ENCODE peak calls at places on chromosomes 2 and 18, in eight cellular contexts. F is GM12891; V is HT-29; A is activated T-cell treated with anti-CD3 and anti-CD28 coated beads, Interleukin-2, amount 50 U/mL, for 24 hours; E is GM04504; R is effector CD4-positive, alpha-beta T cell; P is iris pigment epithelial cell; G is NCI-H1092. C is an unnamed sample.

GRCh38 chr2:70942396-70942795 is 6.7 kb downstream of the ATP6V1B1 start:
- DNase-seq in P (no peak), A (peak; percentile 8), G (no peak), E (no peak), R (no peak), F (no peak), V (no peak), C (no peak)

GRCh38 chr18:58222439-58223125 is 178.6 kb downstream of the NEDD4L start:
- DNase-seq in E (no peak), A (no peak), F (no peak), P (no peak), G (no peak), V (peak; percentile 47), R (no peak), C (no peak)

GRCh38 chr18:13562494-13563029 is 163.8 kb downstream of the FAM210A start:
- DNase-seq in E (no peak), A (peak; percentile 87), G (no peak), R (peak; percentile 20), F (peak; percentile 56), P (no peak), V (no peak), C (no peak)

GRCh38 chr2:218022131-218022850 is 19.5 kb upstream of the TNS1 start:
- DNase-seq in G (no peak), V (no peak), F (no peak), A (no peak), E (no peak), P (no peak), R (no peak), C (no peak)

GRCh38 chr18:8808001-8808400 is 102.6 kb downstream of the MTCL1 start:
- DNase-seq in F (no peak), A (no peak), G (no peak), V (no peak), E (no peak), P (no peak), R (no peak), C (no peak)

GRCh38 chr2:189442468-189442867 is 1.2 kb downstream of the WDR75 start:
- DNase-seq in R (no peak), V (no peak), F (no peak), E (no peak), P (no peak), G (no peak), A (no peak), C (no peak)

GRCh38 chr2:15561574-15562344 is 625 bp upstream of the NBAS start:
- DNase-seq in A (peak; percentile 36), P (peak; percentile 51), R (no peak), E (no peak), V (peak; percentile 58), G (no peak), F (no peak), C (peak; percentile 60)

GRCh38 chr2:215137741-215138340 is 585 bp downstream of the ABCA12 start:
- DNase-seq in V (no peak), G (no peak), P (peak; percentile 64), E (peak; percentile 17), R (no peak), A (no peak), F (no peak), C (peak; percentile 2)

GRCh38 chr18:79548986-79549637 is 130.5 kb upstream of the CTDP1 start:
- DNase-seq in A (no peak), V (no peak), P (no peak), R (no peak), F (no peak), E (no peak), G (no peak), C (no peak)

GRCh38 chr2:232571026-232571474 is 20.6 kb downstream of the EIF4E2 start:
- DNase-seq in V (no peak), E (no peak), A (no peak), R (no peak), P (peak; percentile 22), F (no peak), G (no peak), C (no peak)

GRCh38 chr2:223363085-223363484 is 239.1 kb downstream of the SCG2 start:
- DNase-seq in P (no peak), V (no peak), F (no peak), E (no peak), R (no peak), G (no peak), A (no peak), C (no peak)

GRCh38 chr2:27303093-27304025 is 4.9 kb downstream of the UCN start:
- DNase-seq in G (peak; percentile 57), F (peak; percentile 48), P (peak; percentile 62), A (peak; percentile 60), V (peak; percentile 73), R (peak; percentile 35), E (peak; percentile 45), C (peak; percentile 47)

GRCh38 chr2:96146881-96147592 is 1.8 kb upstream of the DUSP2 start:
- DNase-seq in F (no peak), R (no peak), V (no peak), G (no peak), A (no peak), E (no peak), P (no peak), C (peak; percentile 16)

GRCh38 chr18:47507651-47508050 is 256.2 kb upstream of the SKOR2 start:
- DNase-seq in E (no peak), V (no peak), P (no peak), A (no peak), R (no peak), F (no peak), G (no peak), C (no peak)

GRCh38 chr2:236629961-236630872 is 60.6 kb downstream of the ACKR3 start:
- DNase-seq in F (no peak), R (no peak), E (no peak), G (no peak), P (no peak), A (no peak), V (no peak), C (no peak)

GRCh38 chr2:68217729-68218128 is 34.6 kb downstream of the PPP3R1 start:
- DNase-seq in A (no peak), G (no peak), E (no peak), R (no peak), P (no peak), F (no peak), V (no peak), C (no peak)

GRCh38 chr2:119426801-119427395 is 4.8 kb upstream of the TMEM37 start:
- DNase-seq in E (no peak), A (no peak), G (no peak), R (no peak), F (no peak), P (peak; percentile 64), V (peak; percentile 63), C (no peak)

GRCh38 chr2:181810823-181811695 is 80.5 kb upstream of the ITPRID2 start:
- DNase-seq in R (no peak), F (no peak), G (no peak), A (no peak), P (peak; percentile 96), E (no peak), V (peak; percentile 90), C (peak; percentile 95)

GRCh38 chr2:611519-611918 is 65.7 kb downstream of the TMEM18 start:
- DNase-seq in A (no peak), G (no peak), V (no peak), F (no peak), R (no peak), E (no peak), P (no peak), C (no peak)

GRCh38 chr18:75133721-75134645 is 75.0 kb downstream of the PTGR3 start:
- DNase-seq in A (no peak), G (no peak), R (no peak), V (no peak), F (no peak), E (no peak), P (no peak), C (no peak)

GRCh38 chr18:12904012-12904516 is 20.0 kb upstream of the PTPN2 start:
- DNase-seq in F (no peak), V (peak; percentile 13), P (peak; percentile 36), E (no peak), G (no peak), R (no peak), A (peak; percentile 48), C (no peak)

GRCh38 chr2:101047075-101047766 is 45.1 kb downstream of the RPL31 start:
- DNase-seq in A (no peak), R (no peak), F (no peak), P (peak; percentile 20), E (no peak), G (no peak), V (peak; percentile 48), C (no peak)

GRCh38 chr18:76935722-76936337 is 113.5 kb downstream of the ZNF236 start:
- DNase-seq in P (no peak), A (no peak), G (no peak), F (no peak), E (no peak), V (no peak), R (no peak), C (no peak)

GRCh38 chr2:239870863-239871262 is 154.3 kb downstream of the NDUFA10 start:
- DNase-seq in R (no peak), P (no peak), V (no peak), E (no peak), G (no peak), F (no peak), A (peak; percentile 6), C (no peak)

GRCh38 chr2:172931256-172931894 is 144.3 kb upstream of the MAP3K20 start:
- DNase-seq in P (peak; percentile 68), R (no peak), V (peak; percentile 34), G (no peak), F (no peak), E (no peak), A (no peak), C (peak; percentile 54)

GRCh38 chr2:115946341-115946740 is 1503.9 kb downstream of the DPP10 start:
- DNase-seq in R (no peak), V (no peak), A (no peak), G (no peak), P (no peak), F (no peak), E (no peak), C (no peak)

GRCh38 chr2:28419003-28419704 is 26.5 kb downstream of the FOSL2 start:
- DNase-seq in P (no peak), V (peak; percentile 66), R (no peak), F (no peak), E (no peak), G (no peak), A (peak; percentile 24), C (no peak)

GRCh38 chr2:218023636-218024035 is 20.8 kb upstream of the TNS1 start:
- DNase-seq in G (no peak), F (no peak), P (no peak), A (no peak), E (no peak), V (no peak), R (no peak), C (no peak)

GRCh38 chr2:166249318-166249717 is 121.5 kb upstream of the SCN1A start:
- DNase-seq in V (no peak), E (no peak), R (no peak), A (no peak), F (no peak), P (no peak), G (no peak), C (no peak)

GRCh38 chr2:166180951-166181812 is 53.4 kb upstream of the SCN1A start:
- DNase-seq in G (peak; percentile 27), R (no peak), E (peak; percentile 19), V (peak; percentile 74), P (peak; percentile 58), F (peak; percentile 17), A (peak; percentile 33), C (peak; percentile 66)

GRCh38 chr2:43105586-43106562 is 120.5 kb downstream of the ZFP36L2 start:
- DNase-seq in V (peak; percentile 59), R (no peak), G (no peak), A (no peak), F (no peak), E (no peak), P (peak; percentile 62), C (peak; percentile 58)

GRCh38 chr2:10614940-10615339 is 74.8 kb downstream of the NOL10 start:
- DNase-seq in V (no peak), F (no peak), R (no peak), G (no peak), A (no peak), E (peak; percentile 12), P (no peak), C (no peak)

GRCh38 chr2:83874066-83874465 is 585.0 kb downstream of the SUCLG1 start:
- DNase-seq in V (no peak), P (no peak), R (no peak), E (no peak), F (no peak), G (no peak), A (no peak), C (no peak)

GRCh38 chr18:9705183-9705864 is 2.8 kb upstream of the RAB31 start:
- DNase-seq in V (no peak), G (no peak), F (no peak), R (no peak), P (peak; percentile 72), A (no peak), E (no peak), C (no peak)

C was measured in brain microvascular endothelial cell.